ENCODE peak calls at places on chromosomes 4 and X, in seven cellular contexts. H is endothelial cell of umbilical vein, C is HCT116, X is breast epithelium, K is testis, P is uterus, M is suprapubic skin. S is an unnamed sample. For H3K27me3, the result is how much of the 10 kb centered on the place peaks cover.

GRCh38 chrX:103330601-103331397 is 760 bp downstream of the TCEAL7 start:
- DNase-seq in X (no peak), H (peak), C (no peak), M (no peak), P (no peak), K (no peak), S (no peak)

GRCh38 chr4:47451657-47452056 is 11.8 kb downstream of the COMMD8 start:
- DNase-seq in H (no peak), P (no peak), X (no peak), M (no peak), K (no peak), C (no peak), S (no peak)

GRCh38 chrX:86002076-86002896 is 45.1 kb downstream of the CHM start:
- DNase-seq in H (no peak), M (no peak), X (no peak), P (no peak), C (peak), K (no peak), S (no peak)

GRCh38 chrX:84144281-84144680 is 43.7 kb downstream of the RPS6KA6 start:
- DNase-seq in P (no peak), C (no peak), K (no peak), X (no peak), H (no peak), M (no peak), S (no peak)

GRCh38 chr4:186266699-186267467 is 894 bp downstream of the F11 start:
- DNase-seq in H (no peak), M (no peak), X (no peak), C (no peak), K (peak), P (no peak), S (no peak)

GRCh38 chr4:11439836-11440235 is 11.1 kb upstream of the HS3ST1 start:
- DNase-seq in M (no peak), P (no peak), C (no peak), X (no peak), H (no peak), K (no peak), S (no peak)

GRCh38 chr4:1793496-1793840 is 375 bp downstream of the FGFR3 start:
- DNase-seq in H (no peak), P (peak), M (no peak), X (no peak), K (no peak), C (no peak), S (no peak)

GRCh38 chr4:55004831-55005230 is 120.6 kb downstream of the KDR start:
- DNase-seq in K (peak), X (peak), C (no peak), H (no peak), M (no peak), P (no peak), S (no peak)

GRCh38 chr4:7820031-7820825 is 119.4 kb downstream of the AFAP1 start:
- DNase-seq in P (no peak), C (no peak), X (no peak), K (no peak), M (no peak), H (no peak), S (no peak)
- TF ChIP-seq POLR2A in P (no peak), C (no peak), X (no peak), K (no peak), M (no peak), H (no peak), S (no peak)

DNA sequence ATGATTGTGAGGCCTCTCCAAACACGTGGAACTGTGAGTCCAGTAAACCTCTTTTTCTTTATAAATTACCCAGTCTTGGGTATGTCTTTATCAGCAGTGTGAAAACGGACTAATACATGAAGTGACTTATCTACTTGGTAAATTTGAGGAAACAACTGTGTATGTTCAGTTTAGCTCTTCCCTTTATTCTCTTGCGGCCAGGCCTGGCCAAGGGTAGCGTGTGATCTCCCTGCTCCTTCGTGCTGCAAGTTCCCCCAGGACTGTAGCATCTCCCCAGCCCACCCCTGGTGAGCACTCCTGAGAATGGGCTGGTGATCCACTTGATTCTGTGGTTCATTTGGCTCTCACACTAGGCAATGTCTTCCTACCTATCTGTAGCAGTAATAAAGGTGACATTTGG is 53.2 kb upstream of the CHRNA9 start:
- DNase-seq in M (no peak), C (no peak), X (no peak), P (no peak), H (no peak), K (no peak), S (no peak)
- H3K27me3 ChIP-seq in M (under half), C (under half), X (under half), P (under half), H (under half), K (under half), S (under half)

GRCh38 chrX:45824471-45824870 is 623.8 kb upstream of the DIPK2B start:
- DNase-seq in K (no peak), X (no peak), P (peak), M (no peak), H (peak), C (peak), S (no peak)
- TF ChIP-seq CTCF in K (no peak), X (no peak), P (no peak), M (no peak), H (peak), C (peak), S (no peak)

DNA sequence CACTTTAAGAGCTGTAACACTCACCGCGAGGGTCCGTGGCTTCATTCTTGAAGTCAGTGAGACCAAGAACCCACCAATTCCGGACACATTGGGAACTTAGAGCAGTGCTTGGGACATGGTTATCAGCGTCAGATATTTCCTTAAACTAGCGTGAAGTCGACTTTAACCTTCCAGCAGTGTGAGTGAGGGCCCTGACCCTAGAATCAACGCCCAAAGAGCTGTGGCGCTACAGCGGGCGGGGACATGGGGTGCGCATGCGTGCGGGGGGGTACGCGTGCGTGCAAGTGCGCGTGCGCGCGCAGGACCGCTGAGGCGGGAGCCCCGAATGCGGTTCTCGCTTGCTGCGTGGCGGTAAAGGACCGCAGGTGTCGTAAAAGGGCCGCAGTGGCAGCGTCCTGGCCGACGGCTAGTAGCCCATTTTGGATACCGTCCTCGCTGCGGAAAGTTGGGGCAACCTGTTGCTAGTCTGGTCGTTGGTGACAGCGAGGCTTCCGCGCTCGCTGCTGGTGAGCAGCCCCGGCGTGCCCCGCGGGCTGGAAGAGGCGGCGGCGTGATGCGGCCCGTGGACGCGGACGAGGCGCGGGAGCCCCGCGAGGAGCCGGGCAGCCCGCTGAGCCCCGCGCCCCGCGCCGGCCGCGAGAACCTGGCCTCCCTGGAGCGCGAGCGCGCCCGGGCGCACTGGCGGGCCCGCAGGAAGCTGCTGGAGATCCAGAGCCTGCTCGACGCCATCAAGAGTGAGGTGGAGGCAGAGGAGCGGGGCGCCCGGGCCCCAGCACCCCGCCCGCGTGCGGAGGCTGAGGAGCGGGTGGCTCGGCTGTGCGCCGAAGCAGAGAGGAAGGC is 19.8 kb upstream of the S100P start:
- DNase-seq in K (peak), P (peak), X (peak), M (peak), H (peak), C (peak), S (peak)
- TF ChIP-seq POLR2A in K (no peak), P (peak), X (no peak), M (peak), H (peak), C (no peak), S (peak)

GRCh38 chr4:7094931-7095330 is 27.1 kb upstream of the GRPEL1 start:
- DNase-seq in M (no peak), K (peak), P (peak), C (no peak), H (no peak), X (no peak), S (no peak)

GRCh38 chr4:7096264-7096663 is 28.4 kb upstream of the GRPEL1 start:
- DNase-seq in X (no peak), K (no peak), H (no peak), P (peak), M (no peak), C (no peak), S (no peak)

DNA sequence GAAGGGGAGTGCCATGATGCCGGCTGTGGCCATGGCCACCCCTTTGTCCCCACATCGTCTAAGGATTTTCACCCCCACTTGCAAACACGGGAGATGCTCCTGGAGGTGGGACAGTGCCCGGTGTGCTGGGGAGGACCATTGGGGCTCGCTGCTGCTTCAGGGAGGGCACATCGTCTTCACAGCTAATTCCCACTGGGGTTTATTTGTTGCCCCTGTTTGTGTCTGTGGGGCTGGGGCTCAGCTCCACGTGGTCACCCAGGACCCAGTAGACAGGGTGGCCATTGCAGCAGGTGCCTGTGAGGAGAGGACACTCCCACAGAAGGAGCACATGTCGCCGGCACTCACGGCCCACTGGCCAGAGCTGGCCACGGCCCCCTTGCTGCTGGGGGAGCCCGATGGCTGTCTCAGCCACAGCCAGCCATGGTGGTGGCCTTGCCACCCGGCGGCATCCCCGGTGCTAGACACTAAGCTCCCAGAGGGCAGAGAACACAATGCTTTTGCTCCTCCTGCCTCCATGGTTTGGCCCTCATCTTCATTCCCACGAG is 27.8 kb upstream of the GRPEL1 start:
- DNase-seq in X (no peak), K (no peak), M (no peak), C (no peak), P (peak), H (no peak), S (no peak)
- H3K27me3 ChIP-seq in X (under half), K (under half), M (under half), C (under half), P (under half), H (under half), S (under half)

GRCh38 chr4:37983951-37984350 is 23.8 kb downstream of the PTTG2 start:
- DNase-seq in C (no peak), H (no peak), K (no peak), X (no peak), M (no peak), P (no peak), S (no peak)

GRCh38 chr4:37981844-37982720 is 21.9 kb downstream of the PTTG2 start:
- DNase-seq in K (no peak), H (no peak), X (no peak), P (no peak), M (no peak), C (no peak), S (no peak)

GRCh38 chr4:37985730-37986275 is 25.6 kb downstream of the PTTG2 start:
- DNase-seq in X (no peak), M (no peak), H (no peak), C (no peak), P (no peak), K (no peak), S (no peak)

GRCh38 chr4:37981425-37981824 is 21.2 kb downstream of the PTTG2 start:
- DNase-seq in K (no peak), M (no peak), X (no peak), H (no peak), C (no peak), P (no peak), S (no peak)

DNA sequence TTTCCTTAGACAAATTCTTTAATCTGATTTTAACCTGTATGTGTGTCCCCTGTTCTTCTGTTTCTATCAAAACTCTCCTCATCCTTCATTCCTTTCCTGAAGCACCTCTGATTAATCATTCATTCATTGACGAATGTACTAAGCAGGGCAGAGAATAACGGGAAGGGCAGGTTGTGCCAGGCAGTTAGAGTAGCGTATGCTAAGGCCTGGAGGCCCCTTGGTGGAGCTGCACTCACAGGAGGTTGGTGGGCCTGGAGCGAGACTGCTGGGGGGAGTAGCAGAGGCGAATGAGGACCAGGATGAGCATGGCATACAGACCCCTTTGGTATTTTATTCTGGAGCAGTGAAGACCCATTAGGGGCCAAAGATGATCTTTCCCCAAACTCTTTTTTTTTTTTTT is 22.5 kb downstream of the PTTG2 start:
- DNase-seq in K (no peak), M (no peak), X (no peak), H (no peak), P (no peak), C (no peak), S (no peak)
- TF ChIP-seq CTCF in K (no peak), M (no peak), X (no peak), H (no peak), P (no peak), C (no peak), S (no peak)

GRCh38 chr4:22692736-22693135 is at the start of gene GBA3:
- DNase-seq in X (no peak), K (no peak), P (no peak), H (no peak), M (no peak), C (no peak), S (no peak)
- TF ChIP-seq POLR2A in X (no peak), K (no peak), P (no peak), H (no peak), M (no peak), C (no peak), S (no peak)

GRCh38 chr4:8155048-8155447 is 3.6 kb downstream of the ABLIM2 start:
- DNase-seq in C (no peak), X (no peak), P (no peak), K (no peak), H (no peak), M (no peak), S (no peak)
- H3K27me3 ChIP-seq in C (under half), X (under half), P (under half), K (under half), H (under half), M (under half), S (under half)

GRCh38 chrX:18899796-18900380 is 84.0 kb downstream of the PHKA2 start:
- DNase-seq in X (no peak), C (no peak), P (no peak), K (no peak), M (no peak), H (peak), S (no peak)
- TF ChIP-seq CTCF in X (no peak), C (peak), P (no peak), K (no peak), M (no peak), H (peak), S (no peak)